ENCODE peak calls at places on chromosome 17, in ten cellular contexts. P is foreskin melanocyte; Y is WTC11; V is thoracic aorta; A is Caki2; Q is NCI-H460; F is fibroblast of gingiva; G is pancreas; H is T follicular helper cell; M is activated CD8-positive, alpha-beta memory T cell treated with anti-CD3 and anti-CD28 coated beads, Interleukin-2, amount 50 U/mL, for 4 hours. I is an unnamed sample.

GRCh38 chr17:27268394-27269085 is 25.4 kb upstream of the WSB1 start:
- DNase-seq in P (no peak), Y (no peak), V (no peak), A (no peak), Q (no peak), F (no peak), G (no peak), H (no peak), M (no peak), I (no peak)

GRCh38 chr17:72287586-72287985 is 166.8 kb downstream of the SOX9 start:
- DNase-seq in P (no peak), Y (no peak), V (no peak), A (no peak), Q (no peak), F (no peak), G (peak), H (no peak), M (no peak), I (no peak)

GRCh38 chr17:79587421-79587820 is 23.4 kb downstream of the RBFOX3 start:
- DNase-seq in P (no peak), Y (no peak), V (no peak), A (no peak), Q (no peak), F (no peak), G (no peak), H (no peak), M (no peak), I (no peak)

GRCh38 chr17:71494045-71494444 is 626.8 kb upstream of the SOX9 start:
- DNase-seq in P (no peak), Y (no peak), V (no peak), A (peak), Q (no peak), F (no peak), G (no peak), H (no peak), M (no peak), I (peak)

GRCh38 chr17:156094-156621 is 18.8 kb downstream of the SCGB1C2 start:
- DNase-seq in P (no peak), Y (no peak), V (no peak), A (no peak), Q (no peak), F (no peak), G (peak), H (no peak), M (no peak), I (no peak)

GRCh38 chr17:1313270-1314005 is 34.0 kb downstream of the TRARG1 start:
- DNase-seq in P (no peak), Y (no peak), V (no peak), A (no peak), Q (no peak), F (peak), G (no peak), H (no peak), M (no peak), I (no peak)

GRCh38 chr17:7293131-7293557 is 1.3 kb downstream of the YBX2 start:
- DNase-seq in P (no peak), Y (no peak), V (no peak), A (no peak), Q (no peak), F (no peak), G (no peak), H (no peak), M (no peak), I (peak)

GRCh38 chr17:79617740-79618382 is 7.0 kb upstream of the RBFOX3 start:
- DNase-seq in P (no peak), Y (no peak), V (no peak), A (no peak), Q (no peak), F (no peak), G (no peak), H (no peak), M (no peak), I (no peak)

GRCh38 chr17:53797497-53797896 is 25.2 kb upstream of the KIF2B start:
- DNase-seq in P (peak), Y (no peak), V (no peak), A (no peak), Q (no peak), F (no peak), G (no peak), H (no peak), M (no peak), I (no peak)

GRCh38 chr17:66276328-66276937 is 26.0 kb upstream of the PRKCA start:
- DNase-seq in P (no peak), Y (no peak), V (no peak), A (no peak), Q (no peak), F (no peak), G (no peak), H (no peak), M (no peak), I (peak)

GRCh38 chr17:82031885-82032627 is 578 bp downstream of the RAC3 start:
- DNase-seq in P (no peak), Y (peak), V (no peak), A (no peak), Q (no peak), F (no peak), G (peak), H (no peak), M (no peak), I (no peak)

GRCh38 chr17:50538549-50539410 is 6.2 kb downstream of the EPN3 start:
- DNase-seq in P (no peak), Y (no peak), V (no peak), A (no peak), Q (no peak), F (no peak), G (no peak), H (no peak), M (no peak), I (no peak)

GRCh38 chr17:58375216-58375615 is 23.2 kb upstream of the SUPT4H1 start:
- DNase-seq in P (no peak), Y (no peak), V (no peak), A (no peak), Q (no peak), F (no peak), G (no peak), H (no peak), M (no peak), I (no peak)

GRCh38 chr17:63434951-63435571 is 11.0 kb downstream of the CYB561 start:
- DNase-seq in P (no peak), Y (peak), V (peak), A (peak), Q (no peak), F (peak), G (peak), H (peak), M (no peak), I (peak)

GRCh38 chr17:19003966-19004600 is 481 bp downstream of the FAM83G start:
- DNase-seq in P (no peak), Y (peak), V (no peak), A (peak), Q (peak), F (no peak), G (peak), H (peak), M (peak), I (peak)

GRCh38 chr17:79904865-79905264 is 65.6 kb upstream of the CBX4 start:
- DNase-seq in P (no peak), Y (peak), V (no peak), A (no peak), Q (no peak), F (no peak), G (no peak), H (no peak), M (no peak), I (no peak)